ENCODE peak calls at places on chromosomes 12 and 14, in ten cellular contexts. R is NK-92 treated with Interleukin-12 subunit alpha and Interleukin-12 subunit beta, amount 100 ng/mL, for 24 hours; S is NCI-H187; G is hypothalamus; V is lower leg skin; O is adipocyte; A is AG09309; F is stomach; M is right lobe of liver; L is effector memory CD8-positive, alpha-beta T cell. P is an unnamed sample.

GRCh38 chr12:133165776-133166175 is 15.5 kb upstream of the ZNF268 start:
- DNase-seq in S (no peak), O (no peak), L (no peak), V (no peak), M (no peak), F (no peak), A (no peak), R (no peak), G (no peak), P (no peak)

GRCh38 chr12:62912644-62913043 is 22.3 kb downstream of the PPM1H start:
- DNase-seq in S (no peak), M (no peak), F (no peak), O (no peak), R (no peak), L (no peak), G (no peak), V (no peak), A (no peak), P (no peak)

GRCh38 chr12:113432976-113433375 is 10.8 kb downstream of the SDSL start:
- DNase-seq in F (no peak), A (no peak), G (no peak), O (no peak), R (no peak), M (no peak), V (no peak), S (no peak), L (no peak), P (no peak)

GRCh38 chr14:67941456-67942018 is 122.0 kb downstream of the RAD51B start:
- DNase-seq in O (peak), A (no peak), F (no peak), R (no peak), V (no peak), M (no peak), L (no peak), G (no peak), S (no peak), P (no peak)

GRCh38 chr14:90871605-90872233 is 55.5 kb upstream of the TTC7B start:
- DNase-seq in A (peak), O (peak), V (no peak), S (no peak), R (no peak), M (no peak), G (no peak), F (no peak), L (no peak), P (no peak)

GRCh38 chr12:63068857-63069442 is 82.1 kb downstream of the AVPR1A start:
- DNase-seq in F (no peak), M (no peak), O (peak), A (peak), L (no peak), R (no peak), G (no peak), V (no peak), S (peak), P (no peak)

GRCh38 chr14:99760817-99761216 is 32.4 kb upstream of the EML1 start:
- DNase-seq in A (no peak), G (no peak), V (no peak), F (no peak), L (no peak), M (no peak), R (no peak), S (no peak), O (no peak), P (no peak)

GRCh38 chr14:85247071-85247470 is 282.9 kb upstream of the FLRT2 start:
- DNase-seq in V (no peak), A (no peak), G (no peak), F (no peak), L (no peak), S (no peak), M (no peak), R (no peak), O (no peak), P (no peak)

GRCh38 chr12:75488553-75488952 is 8.0 kb downstream of the GLIPR1 start:
- DNase-seq in O (peak), F (no peak), A (no peak), L (no peak), R (no peak), S (no peak), V (no peak), M (no peak), G (no peak), P (no peak)

GRCh38 chr12:74537126-74537706 is 419 bp upstream of the ATXN7L3B start:
- DNase-seq in G (no peak), V (no peak), R (no peak), A (peak), L (no peak), S (no peak), F (no peak), O (peak), M (no peak), P (no peak)

GRCh38 chr14:95385701-95386100 is 66.0 kb upstream of the CLMN start:
- DNase-seq in V (peak), R (no peak), G (no peak), A (no peak), O (no peak), S (no peak), M (no peak), F (no peak), L (no peak), P (no peak)

GRCh38 chr14:59484611-59485174 is 376 bp downstream of the JKAMP start:
- DNase-seq in O (no peak), L (no peak), M (no peak), F (no peak), A (no peak), R (no peak), S (peak), V (no peak), G (no peak), P (no peak)

GRCh38 chr14:96564389-96564788 is 62.2 kb downstream of the PAPOLA start:
- DNase-seq in G (no peak), R (no peak), L (no peak), S (no peak), A (no peak), O (no peak), M (no peak), F (no peak), V (no peak), P (no peak)

GRCh38 chr12:82411561-82412230 is 53.4 kb downstream of the METTL25 start:
- DNase-seq in R (no peak), V (no peak), F (no peak), O (no peak), G (no peak), M (no peak), L (no peak), S (no peak), A (no peak), P (no peak)

GRCh38 chr12:114888458-114888857 is 204.5 kb upstream of the TBX3 start:
- DNase-seq in F (no peak), A (no peak), M (no peak), S (no peak), V (no peak), L (no peak), R (no peak), G (no peak), O (peak), P (no peak)

GRCh38 chr12:106978035-106978800 is 8.7 kb downstream of the MTERF2 start:
- DNase-seq in G (peak), R (no peak), M (peak), V (no peak), O (no peak), L (no peak), F (peak), A (no peak), S (no peak), P (peak)

GRCh38 chr12:13342971-13343370 is 146.4 kb downstream of the EMP1 start:
- DNase-seq in M (no peak), F (no peak), S (no peak), G (no peak), A (no peak), L (no peak), R (no peak), V (no peak), O (no peak), P (no peak)

GRCh38 chr12:130576286-130576933 is 139.7 kb downstream of the RIMBP2 start:
- DNase-seq in A (no peak), O (no peak), F (no peak), L (no peak), R (no peak), V (peak), S (no peak), M (no peak), G (no peak), P (no peak)

GRCh38 chr12:121769831-121770301 is 23.6 kb downstream of the RHOF start:
- DNase-seq in V (no peak), F (no peak), M (peak), O (no peak), L (no peak), A (no peak), G (no peak), S (no peak), R (no peak), P (no peak)

GRCh38 chr14:22646570-22647254 is 2.6 kb upstream of the OR6J1 start:
- DNase-seq in M (no peak), R (no peak), V (no peak), G (no peak), F (no peak), L (no peak), A (peak), S (no peak), O (peak), P (no peak)

GRCh38 chr12:69719336-69720316 is 19.0 kb upstream of the RAB3IP start:
- DNase-seq in R (no peak), L (no peak), M (no peak), V (no peak), F (no peak), G (no peak), O (no peak), S (no peak), A (no peak), P (no peak)

GRCh38 chr14:100350283-100350926 is 27.3 kb downstream of the SLC25A47 start:
- DNase-seq in F (no peak), O (no peak), R (no peak), M (no peak), G (no peak), V (peak), A (no peak), L (no peak), S (no peak), P (no peak)